ENCODE peak calls at places on chromosomes 4 and X, in ten cellular contexts. A is D721Med, X is cardiac fibroblast, P is H1, U is neural crest cell, W is AG04450, F is GM10248, C is fibroblast of villous mesenchyme, N is fibroblast of mammary gland, I is pancreas. L is an unnamed sample.

GRCh38 chr4:187258651-187259401 is 535.2 kb upstream of the FAT1 start:
- DNase-seq in A (no peak), X (no peak), P (no peak), U (no peak), W (no peak), F (no peak), C (no peak), N (no peak), I (no peak), L (no peak)

GRCh38 chrX:39195156-39195555 is 393.9 kb downstream of the MID1IP1 start:
- DNase-seq in A (peak), X (no peak), P (no peak), U (no peak), W (no peak), F (no peak), C (no peak), N (no peak), I (peak), L (no peak)

GRCh38 chr4:59727745-59728144 is 1472.4 kb upstream of the ADGRL3 start:
- DNase-seq in A (no peak), X (no peak), P (no peak), U (no peak), W (no peak), F (no peak), C (no peak), N (no peak), I (no peak), L (no peak)

GRCh38 chr4:86043755-86044592 is 315.9 kb downstream of the MAPK10 start:
- DNase-seq in A (no peak), X (peak), P (no peak), U (peak), W (no peak), F (peak), C (peak), N (peak), I (no peak), L (peak)

GRCh38 chr4:150818129-150818528 is 197.0 kb downstream of the LRBA start:
- DNase-seq in A (no peak), X (no peak), P (no peak), U (no peak), W (no peak), F (no peak), C (no peak), N (no peak), I (no peak), L (no peak)

GRCh38 chr4:16056681-16057400 is 27.0 kb downstream of the PROM1 start:
- DNase-seq in A (no peak), X (no peak), P (no peak), U (no peak), W (no peak), F (no peak), C (no peak), N (no peak), I (no peak), L (no peak)

GRCh38 chrX:102516314-102516936 is at the start of gene TMSB15A:
- DNase-seq in A (peak), X (peak), P (peak), U (peak), W (no peak), F (peak), C (peak), N (no peak), I (peak), L (peak)

GRCh38 chr4:46852839-46853238 is 56.2 kb downstream of the COX7B2 start:
- DNase-seq in A (no peak), X (no peak), P (no peak), U (no peak), W (no peak), F (no peak), C (no peak), N (no peak), I (no peak), L (no peak)

GRCh38 chr4:184408711-184409081 is 65.7 kb downstream of the IRF2 start:
- DNase-seq in A (no peak), X (no peak), P (no peak), U (no peak), W (no peak), F (no peak), C (no peak), N (no peak), I (no peak), L (no peak)

GRCh38 chrX:47358387-47359065 is 11.9 kb upstream of the ZNF157 start:
- DNase-seq in A (no peak), X (peak), P (no peak), U (no peak), W (no peak), F (no peak), C (no peak), N (no peak), I (no peak), L (no peak)

GRCh38 chrX:9606971-9607370 is 142.1 kb downstream of the TBL1X start:
- DNase-seq in A (no peak), X (no peak), P (no peak), U (no peak), W (no peak), F (no peak), C (no peak), N (no peak), I (no peak), L (no peak)

GRCh38 chr4:55397521-55398321 is 2.0 kb downstream of the TMEM165 start:
- DNase-seq in A (no peak), X (peak), P (no peak), U (no peak), W (no peak), F (no peak), C (peak), N (peak), I (no peak), L (peak)

GRCh38 chr4:22483551-22483981 is 32.3 kb downstream of the ADGRA3 start:
- DNase-seq in A (no peak), X (peak), P (no peak), U (no peak), W (peak), F (no peak), C (peak), N (peak), I (no peak), L (peak)

GRCh38 chr4:176238157-176238608 is 30.8 kb downstream of the ASB5 start:
- DNase-seq in A (no peak), X (peak), P (no peak), U (no peak), W (peak), F (no peak), C (peak), N (peak), I (no peak), L (peak)

GRCh38 chr4:43146198-43146597 is 253.7 kb downstream of the GRXCR1 start:
- DNase-seq in A (no peak), X (no peak), P (no peak), U (no peak), W (no peak), F (no peak), C (no peak), N (no peak), I (no peak), L (no peak)

GRCh38 chr4:188218392-188218791 is 79.2 kb downstream of the TRIML1 start:
- DNase-seq in A (no peak), X (no peak), P (peak), U (no peak), W (no peak), F (no peak), C (no peak), N (no peak), I (no peak), L (no peak)

GRCh38 chr4:182994171-182994570 is 77.0 kb upstream of the DCTD start:
- DNase-seq in A (no peak), X (no peak), P (no peak), U (no peak), W (no peak), F (no peak), C (no peak), N (no peak), I (no peak), L (no peak)

GRCh38 chr4:176443646-176444409 is 124.1 kb downstream of the SPCS3 start:
- DNase-seq in A (no peak), X (peak), P (no peak), U (no peak), W (no peak), F (no peak), C (no peak), N (peak), I (no peak), L (no peak)

GRCh38 chr4:11106190-11106589 is 322.5 kb downstream of the HS3ST1 start:
- DNase-seq in A (no peak), X (peak), P (no peak), U (no peak), W (no peak), F (no peak), C (no peak), N (peak), I (no peak), L (peak)

GRCh38 chr4:2436301-2436700 is 17.5 kb downstream of the CFAP99 start:
- DNase-seq in A (no peak), X (no peak), P (no peak), U (no peak), W (no peak), F (no peak), C (no peak), N (peak), I (no peak), L (peak)

GRCh38 chrX:11664211-11664888 is 1.4 kb downstream of the ARHGAP6 start:
- DNase-seq in A (no peak), X (peak), P (peak), U (peak), W (no peak), F (peak), C (peak), N (no peak), I (no peak), L (no peak)

GRCh38 chr4:6123116-6123515 is 77.2 kb downstream of the JAKMIP1 start:
- DNase-seq in A (no peak), X (no peak), P (no peak), U (no peak), W (no peak), F (no peak), C (no peak), N (no peak), I (no peak), L (no peak)

GRCh38 chrX:135087867-135088266 is 32.5 kb downstream of the ETDB start:
- DNase-seq in A (no peak), X (peak), P (no peak), U (no peak), W (no peak), F (no peak), C (no peak), N (peak), I (no peak), L (no peak)

GRCh38 chrX:54494970-54495813 is 842 bp downstream of the FGD1 start:
- DNase-seq in A (no peak), X (peak), P (peak), U (no peak), W (no peak), F (no peak), C (peak), N (peak), I (peak), L (peak)

GRCh38 chr4:182916483-182917181 is 554 bp downstream of the DCTD start:
- DNase-seq in A (no peak), X (peak), P (peak), U (peak), W (no peak), F (no peak), C (peak), N (peak), I (peak), L (peak)

GRCh38 chrX:25012433-25012735 is 3.4 kb downstream of the ARX start:
- DNase-seq in A (no peak), X (no peak), P (no peak), U (no peak), W (no peak), F (no peak), C (no peak), N (no peak), I (no peak), L (no peak)

GRCh38 chr4:140726776-140727500 is 29.2 kb downstream of the TBC1D9 start:
- DNase-seq in A (no peak), X (peak), P (no peak), U (no peak), W (no peak), F (no peak), C (no peak), N (peak), I (peak), L (no peak)

GRCh38 chr4:113869743-113870375 is 108.3 kb upstream of the CAMK2D start:
- DNase-seq in A (no peak), X (peak), P (no peak), U (no peak), W (no peak), F (peak), C (no peak), N (peak), I (no peak), L (peak)

GRCh38 chr4:69095301-69095731 is 958 bp upstream of the UGT2B7 start:
- DNase-seq in A (no peak), X (peak), P (no peak), U (no peak), W (peak), F (no peak), C (peak), N (peak), I (no peak), L (peak)

GRCh38 chrX:3271485-3272186 is 74.8 kb downstream of the MXRA5 start:
- DNase-seq in A (no peak), X (peak), P (no peak), U (no peak), W (no peak), F (no peak), C (peak), N (peak), I (no peak), L (peak)

GRCh38 chr4:1465173-1466033 is 59.2 kb upstream of the NKX1-1 start:
- DNase-seq in A (no peak), X (no peak), P (no peak), U (no peak), W (no peak), F (no peak), C (no peak), N (no peak), I (no peak), L (no peak)

GRCh38 chrX:137025930-137026329 is 7.9 kb downstream of the GPR101 start:
- DNase-seq in A (no peak), X (no peak), P (no peak), U (no peak), W (no peak), F (no peak), C (no peak), N (no peak), I (no peak), L (no peak)

GRCh38 chrX:128818690-128819089 is 704.6 kb downstream of the SMARCA1 start:
- DNase-seq in A (no peak), X (no peak), P (no peak), U (no peak), W (no peak), F (no peak), C (no peak), N (no peak), I (no peak), L (no peak)

DNA sequence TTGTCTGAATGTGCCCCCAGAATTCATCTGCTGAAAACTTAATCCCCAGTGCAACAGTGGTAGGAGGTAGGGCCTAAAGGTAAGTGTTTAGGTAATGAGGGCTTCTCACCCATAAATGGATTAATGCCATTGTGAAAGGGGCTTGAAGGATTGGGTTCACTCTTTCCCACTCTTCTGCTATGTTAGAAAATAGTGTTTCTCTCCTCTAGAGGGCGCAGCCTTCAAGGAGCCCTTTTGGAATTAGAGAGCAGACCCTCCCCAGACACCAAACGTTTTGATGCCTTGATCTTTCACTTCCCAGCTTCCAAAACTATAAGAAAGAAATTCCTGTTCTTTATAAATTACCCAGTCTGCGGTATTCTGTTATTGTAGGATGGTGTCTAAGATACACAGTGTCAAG is 706.4 kb downstream of the SMARCA1 start:
- DNase-seq in A (no peak), X (no peak), P (no peak), U (peak), W (no peak), F (no peak), C (no peak), N (no peak), I (no peak), L (no peak)
- TF ChIP-seq CTCF in A (peak), X (no peak), P (no peak), U (peak), W (no peak), F (no peak), C (peak), N (peak), I (peak), L (no peak)

GRCh38 chr4:7381890-7382633 is 52.7 kb downstream of the PSAPL1 start:
- DNase-seq in A (peak), X (no peak), P (peak), U (no peak), W (no peak), F (no peak), C (no peak), N (no peak), I (no peak), L (no peak)

GRCh38 chr4:7379719-7380118 is 55.0 kb downstream of the PSAPL1 start:
- DNase-seq in A (no peak), X (no peak), P (no peak), U (no peak), W (no peak), F (no peak), C (no peak), N (no peak), I (no peak), L (no peak)

GRCh38 chr4:7383251-7383650 is 51.5 kb downstream of the PSAPL1 start:
- DNase-seq in A (peak), X (no peak), P (no peak), U (no peak), W (no peak), F (no peak), C (no peak), N (no peak), I (no peak), L (no peak)

GRCh38 chr4:7382634-7383014 is 52.1 kb downstream of the PSAPL1 start:
- DNase-seq in A (no peak), X (no peak), P (no peak), U (no peak), W (no peak), F (no peak), C (no peak), N (no peak), I (no peak), L (no peak)

DNA sequence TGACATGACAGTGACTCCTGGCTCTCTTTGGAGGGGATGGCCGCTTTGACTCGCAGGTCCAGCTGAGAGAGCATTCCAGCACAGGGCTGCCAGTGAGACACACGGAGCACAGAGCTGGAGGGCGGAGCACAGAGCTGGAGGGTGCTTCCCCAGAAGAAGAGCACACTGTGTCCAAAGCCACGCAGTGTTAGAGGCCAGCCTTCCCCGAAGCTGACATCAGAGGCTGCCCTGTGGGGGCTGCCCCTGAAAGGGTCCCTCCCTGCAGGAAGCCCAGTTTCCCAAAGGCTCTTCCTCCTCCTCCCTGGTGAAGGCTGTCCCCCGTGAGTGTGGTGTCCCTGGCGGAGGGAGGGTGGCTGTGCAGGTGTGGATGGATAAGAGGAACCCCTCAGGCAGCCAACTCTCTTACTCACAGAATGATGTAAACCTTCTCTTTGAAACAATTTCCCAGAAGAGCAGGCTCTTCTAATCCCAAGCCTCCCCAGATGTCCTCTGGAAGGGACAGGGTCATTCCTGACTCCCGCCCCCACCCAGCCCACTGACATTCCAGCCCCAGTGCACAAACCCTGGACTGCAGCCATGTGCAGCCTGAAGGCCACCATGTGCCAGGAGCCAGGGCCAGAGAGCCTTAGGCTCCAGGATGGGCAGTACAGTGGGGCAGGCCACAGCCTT is 53.4 kb downstream of the PSAPL1 start:
- DNase-seq in A (peak), X (no peak), P (no peak), U (no peak), W (no peak), F (no peak), C (no peak), N (peak), I (no peak), L (no peak)
- TF ChIP-seq CTCF in A (no peak), X (no peak), P (no peak), U (no peak), W (no peak), F (no peak), C (no peak), N (no peak), I (no peak), L (no peak)

GRCh38 chr4:56787380-56787779 is 34.1 kb downstream of the SPINK2 start:
- DNase-seq in A (no peak), X (no peak), P (no peak), U (no peak), W (no peak), F (no peak), C (peak), N (no peak), I (no peak), L (no peak)

GRCh38 chr4:56782019-56782418 is 39.5 kb downstream of the SPINK2 start:
- DNase-seq in A (no peak), X (no peak), P (no peak), U (no peak), W (no peak), F (no peak), C (no peak), N (no peak), I (no peak), L (no peak)

GRCh38 chr4:56786955-56787354 is 34.5 kb downstream of the SPINK2 start:
- DNase-seq in A (no peak), X (peak), P (no peak), U (no peak), W (peak), F (no peak), C (peak), N (peak), I (peak), L (peak)

GRCh38 chr4:56788081-56788480 is 33.4 kb downstream of the SPINK2 start:
- DNase-seq in A (no peak), X (no peak), P (no peak), U (no peak), W (no peak), F (no peak), C (no peak), N (no peak), I (no peak), L (no peak)

GRCh38 chr4:56783986-56784385 is 37.5 kb downstream of the SPINK2 start:
- DNase-seq in A (no peak), X (no peak), P (no peak), U (no peak), W (no peak), F (no peak), C (peak), N (peak), I (no peak), L (no peak)
- TF ChIP-seq CTCF in A (no peak), X (no peak), P (no peak), U (no peak), W (no peak), F (no peak), C (no peak), N (no peak), I (no peak), L (no peak)

GRCh38 chrX:318739-319578 is at the start of gene GTPBP6:
- DNase-seq in A (peak), X (peak), P (peak), U (peak), W (peak), F (peak), C (peak), N (peak), I (peak), L (peak)
- TF ChIP-seq CTCF in A (peak), X (peak), P (no peak), U (no peak), W (peak), F (peak), C (no peak), N (no peak), I (peak), L (peak)